ENCODE peak calls at places on chromosomes 7 and 10, in six cellular contexts. J is mucosa of descending colon; G is activated CD8-positive, alpha-beta memory T cell treated with anti-CD3 and anti-CD28 coated beads, Interleukin-2, amount 10 ng/mL, durations not matched to agents 7 days and 5 days; H is amygdala; Z is fibroblast of lung; E is activated CD4-positive, alpha-beta T cell treated with anti-CD3 and anti-CD28 coated beads, Interleukin-2, amount 10 ng/mL, durations not matched to agents 7 days and 5 days. W is an unnamed sample.

GRCh38 chr7:141354251-141354650 is 197.0 kb upstream of the AGK start:
- DNase-seq in H (no peak), E (no peak), J (no peak), Z (peak), G (peak), W (no peak)

GRCh38 chr10:3570855-3571266 is 214.1 kb downstream of the KLF6 start:
- DNase-seq in H (peak), J (no peak), G (no peak), E (no peak), Z (peak), W (no peak)

GRCh38 chr10:124588736-124589451 is 127.3 kb downstream of the LHPP start:
- DNase-seq in J (peak), Z (peak), E (no peak), H (peak), G (no peak), W (peak)

GRCh38 chr10:100734295-100735086 is 10.9 kb upstream of the PAX2 start:
- DNase-seq in Z (no peak), J (no peak), H (no peak), G (no peak), E (no peak), W (no peak)

GRCh38 chr7:139035588-139036353 is at the start of gene ZC3HAV1L:
- DNase-seq in J (peak), G (peak), E (peak), H (peak), Z (peak), W (peak)

GRCh38 chr10:8365935-8366911 is 311.7 kb downstream of the GATA3 start:
- DNase-seq in Z (peak), E (peak), G (peak), H (no peak), J (peak), W (no peak)

GRCh38 chr10:34124522-34125035 is 690.5 kb downstream of the PARD3 start:
- DNase-seq in G (no peak), H (no peak), Z (no peak), E (no peak), J (no peak), W (no peak)

GRCh38 chr10:13528138-13528874 is 508 bp downstream of the BEND7 start:
- DNase-seq in H (no peak), Z (no peak), G (no peak), E (no peak), J (peak), W (no peak)

GRCh38 chr10:22927661-22928403 is at the start of gene ARMC3:
- DNase-seq in H (peak), J (peak), G (peak), E (peak), Z (peak), W (peak)

GRCh38 chr10:113433711-113434110 is 119.1 kb upstream of the HABP2 start:
- DNase-seq in H (no peak), Z (no peak), J (no peak), G (no peak), E (no peak), W (no peak)

GRCh38 chr10:103843854-103844567 is 11.4 kb downstream of the SH3PXD2A start:
- DNase-seq in E (no peak), Z (no peak), G (no peak), H (no peak), J (no peak), W (no peak)

GRCh38 chr7:102097601-102098161 is 189.0 kb upstream of the SH2B2 start:
- DNase-seq in H (no peak), E (no peak), G (no peak), J (peak), Z (no peak), W (no peak)

GRCh38 chr10:78312197-78313046 is 278.8 kb downstream of the RPS24 start:
- DNase-seq in G (peak), H (no peak), E (no peak), Z (no peak), J (no peak), W (no peak)

GRCh38 chr10:63491558-63492316 is 26.0 kb upstream of the JMJD1C start:
- DNase-seq in Z (peak), J (no peak), H (no peak), E (no peak), G (no peak), W (no peak)

GRCh38 chr7:5477723-5478531 is 54.3 kb upstream of the TNRC18 start:
- DNase-seq in J (no peak), H (peak), G (no peak), Z (no peak), E (no peak), W (no peak)

GRCh38 chr10:1316806-1317131 is 260.6 kb downstream of the WDR37 start:
- DNase-seq in G (no peak), Z (no peak), E (no peak), J (no peak), H (no peak), W (no peak)

GRCh38 chr7:39271386-39271785 is 293.7 kb downstream of the POU6F2 start:
- DNase-seq in J (peak), G (no peak), E (no peak), Z (no peak), H (peak), W (peak)

GRCh38 chr7:11701829-11702560 is 130.0 kb downstream of the THSD7A start:
- DNase-seq in H (no peak), E (no peak), J (no peak), G (no peak), Z (no peak), W (no peak)

GRCh38 chr7:22866965-22867364 is 44.3 kb upstream of the TOMM7 start:
- DNase-seq in Z (peak), H (no peak), G (no peak), J (no peak), E (no peak), W (no peak)

GRCh38 chr10:100528885-100529472 is 692 bp downstream of the NDUFB8 start:
- DNase-seq in E (no peak), Z (no peak), G (peak), J (no peak), H (peak), W (no peak)

GRCh38 chr10:46285300-46285699 is 1.5 kb upstream of the ANTXRL start:
- DNase-seq in H (no peak), Z (no peak), E (no peak), G (peak), J (no peak), W (no peak)

GRCh38 chr10:79088176-79088575 is 19.4 kb downstream of the ZMIZ1 start:
- DNase-seq in H (no peak), E (no peak), J (peak), G (no peak), Z (no peak), W (no peak)

GRCh38 chr7:70325509-70326101 is 727.3 kb downstream of the AUTS2 start:
- DNase-seq in Z (peak), J (no peak), E (no peak), G (no peak), H (no peak), W (no peak)

GRCh38 chr10:343231-344215 is 208.3 kb downstream of the ZMYND11 start:
- DNase-seq in E (no peak), G (peak), H (no peak), Z (peak), J (no peak), W (no peak)

GRCh38 chr10:64463406-64463805 is 942.2 kb downstream of the REEP3 start:
- DNase-seq in H (no peak), J (no peak), G (no peak), Z (no peak), E (no peak), W (no peak)

GRCh38 chr10:69004821-69005220 is 16.2 kb downstream of the KIFBP start:
- DNase-seq in G (no peak), E (peak), J (no peak), H (no peak), Z (peak), W (no peak)

GRCh38 chr10:14652067-14652466 is 122.6 kb downstream of the FAM107B start:
- DNase-seq in H (no peak), E (no peak), J (no peak), G (no peak), Z (no peak), W (no peak)

GRCh38 chr10:79483948-79484347 is 28.4 kb upstream of the EIF5AL1 start:
- DNase-seq in H (no peak), E (no peak), G (no peak), Z (peak), J (peak), W (no peak)

GRCh38 chr7:128121731-128122576 is 90.7 kb upstream of the LRRC4 start:
- DNase-seq in J (no peak), Z (no peak), G (no peak), H (no peak), E (no peak), W (no peak)

GRCh38 chr10:116892873-116893685 is 43.8 kb downstream of the ENO4 start:
- DNase-seq in Z (peak), E (no peak), J (peak), H (no peak), G (no peak), W (no peak)

GRCh38 chr7:66321283-66321682 is 116.1 kb downstream of the TPST1 start:
- DNase-seq in J (no peak), Z (no peak), H (no peak), G (no peak), E (no peak), W (no peak)

GRCh38 chr10:49534670-49535381 is 4.1 kb downstream of the ERCC6 start:
- DNase-seq in H (no peak), E (no peak), J (no peak), G (peak), Z (peak), W (no peak)

GRCh38 chr7:8582723-8583122 is 149.3 kb downstream of the NXPH1 start:
- DNase-seq in G (no peak), E (no peak), H (no peak), J (no peak), Z (no peak), W (no peak)